ENCODE peak calls at places on chromosomes 6 and 20, in nine cellular contexts. I is mucosa of gallbladder; G is sigmoid colon; U is nucleus accumbens; D is adipocyte; T is Peyer's patch; A is activated naive CD8-positive, alpha-beta T cell treated with anti-CD3 and anti-CD28 coated beads for 36 hours; L is right lobe of liver; Y is SW 1271. Z is an unnamed sample.

GRCh38 chr6:53547166-53547814 is 2.4 kb upstream of the GCLC start:
- DNase-seq in I (no peak), G (no peak), U (no peak), D (peak; percentile 10), T (no peak), A (no peak), L (no peak), Y (no peak), Z (no peak)

GRCh38 chr6:71486466-71486865 is 197.9 kb downstream of the OGFRL1 start:
- DNase-seq in I (no peak), G (no peak), U (no peak), D (peak; percentile 49), T (no peak), A (no peak), L (no peak), Y (no peak), Z (no peak)

GRCh38 chr6:125888989-125889656 is 67.4 kb upstream of the HINT3 start:
- DNase-seq in I (no peak), G (no peak), U (no peak), D (peak; percentile 70), T (no peak), A (no peak), L (no peak), Y (no peak), Z (peak; percentile 25)

GRCh38 chr6:125784365-125784764 is 6.4 kb upstream of the NCOA7 start:
- DNase-seq in I (no peak), G (no peak), U (no peak), D (peak; percentile 71), T (no peak), A (no peak), L (no peak), Y (no peak), Z (no peak)

GRCh38 chr6:2021713-2022125 is 223.7 kb downstream of the GMDS start:
- DNase-seq in I (peak; percentile 71), G (peak; percentile 67), U (no peak), D (peak; percentile 66), T (peak; percentile 75), A (no peak), L (no peak), Y (no peak), Z (peak; percentile 6)

GRCh38 chr6:34912715-34913464 is 23.8 kb downstream of the ANKS1A start:
- DNase-seq in I (no peak), G (no peak), U (no peak), D (peak; percentile 35), T (no peak), A (peak; percentile 49), L (no peak), Y (no peak), Z (peak; percentile 50)

GRCh38 chr20:31587545-31588389 is 17.3 kb upstream of the ID1 start:
- DNase-seq in I (no peak), G (no peak), U (no peak), D (peak; percentile 82), T (peak; percentile 83), A (no peak), L (no peak), Y (no peak), Z (no peak)

GRCh38 chr6:11491998-11492397 is 45.6 kb upstream of the TMEM170B start:
- DNase-seq in I (no peak), G (no peak), U (no peak), D (no peak), T (no peak), A (no peak), L (no peak), Y (no peak), Z (no peak)

GRCh38 chr6:107246249-107246971 is 131.1 kb upstream of the BEND3 start:
- DNase-seq in I (no peak), G (no peak), U (no peak), D (no peak), T (no peak), A (no peak), L (no peak), Y (no peak), Z (no peak)

GRCh38 chr6:166021429-166021828 is 146.2 kb downstream of the TBXT start:
- DNase-seq in I (no peak), G (no peak), U (no peak), D (no peak), T (no peak), A (no peak), L (no peak), Y (no peak), Z (no peak)

GRCh38 chr6:107264357-107264831 is 149.1 kb upstream of the BEND3 start:
- DNase-seq in I (no peak), G (no peak), U (no peak), D (peak; percentile 24), T (no peak), A (no peak), L (no peak), Y (no peak), Z (no peak)

GRCh38 chr20:53040678-53041674 is 68.8 kb downstream of the TSHZ2 start:
- DNase-seq in I (peak; percentile 58), G (peak; percentile 74), U (no peak), D (no peak), T (no peak), A (no peak), L (no peak), Y (no peak), Z (no peak)

GRCh38 chr6:93021235-93021909 is 398.0 kb downstream of the EPHA7 start:
- DNase-seq in I (no peak), G (no peak), U (no peak), D (no peak), T (no peak), A (no peak), L (no peak), Y (no peak), Z (no peak)

GRCh38 chr6:38843798-38844197 is 128.7 kb downstream of the DNAH8 start:
- DNase-seq in I (no peak), G (no peak), U (no peak), D (no peak), T (no peak), A (no peak), L (no peak), Y (no peak), Z (no peak)

GRCh38 chr6:159693894-159694545 is 979 bp upstream of the SOD2 start:
- DNase-seq in I (peak; percentile 34), G (peak; percentile 85), U (no peak), D (peak; percentile 27), T (no peak), A (peak; percentile 14), L (no peak), Y (no peak), Z (no peak)

GRCh38 chr6:167094820-167095637 is 27.9 kb upstream of the CCR6 start:
- DNase-seq in I (no peak), G (no peak), U (no peak), D (no peak), T (no peak), A (peak; percentile 48), L (no peak), Y (no peak), Z (no peak)

GRCh38 chr6:22826961-22827360 is 257.6 kb downstream of the HDGFL1 start:
- DNase-seq in I (no peak), G (no peak), U (no peak), D (peak; percentile 1), T (no peak), A (no peak), L (no peak), Y (no peak), Z (no peak)

GRCh38 chr20:56628873-56629463 is at the start of gene TFAP2C:
- DNase-seq in I (peak; percentile 68), G (peak; percentile 89), U (no peak), D (peak; percentile 89), T (no peak), A (peak; percentile 62), L (no peak), Y (peak; percentile 63), Z (peak; percentile 24)

GRCh38 chr6:121694389-121695185 is 259.1 kb downstream of the GJA1 start:
- DNase-seq in I (no peak), G (no peak), U (no peak), D (peak; percentile 50), T (no peak), A (no peak), L (no peak), Y (no peak), Z (peak; percentile 81)

GRCh38 chr6:53956068-53956711 is 155.1 kb upstream of the MLIP start:
- DNase-seq in I (peak; percentile 64), G (peak; percentile 84), U (peak; percentile 47), D (peak; percentile 85), T (peak; percentile 79), A (peak; percentile 32), L (peak; percentile 63), Y (no peak), Z (peak; percentile 59)

GRCh38 chr6:151536280-151536534 is 42.4 kb downstream of the CCDC170 start:
- DNase-seq in I (no peak), G (no peak), U (no peak), D (no peak), T (no peak), A (no peak), L (no peak), Y (no peak), Z (no peak)

GRCh38 chr20:39986231-39986904 is 702.7 kb downstream of the MAFB start:
- DNase-seq in I (peak; percentile 70), G (peak; percentile 92), U (no peak), D (peak; percentile 80), T (no peak), A (no peak), L (peak; percentile 72), Y (no peak), Z (peak; percentile 70)

GRCh38 chr6:16669227-16669626 is 92.0 kb downstream of the ATXN1 start:
- DNase-seq in I (no peak), G (no peak), U (no peak), D (peak; percentile 62), T (no peak), A (peak; percentile 65), L (no peak), Y (peak; percentile 34), Z (peak; percentile 69)

GRCh38 chr6:157744202-157744601 is 78.8 kb upstream of the SNX9 start:
- DNase-seq in I (no peak), G (no peak), U (no peak), D (no peak), T (no peak), A (no peak), L (no peak), Y (no peak), Z (no peak)

Z was measured in SJSA1.